ENCODE peak calls at places on chromosome 19, in five cellular contexts. X is Kasumi-1, G is sigmoid colon, U is mesothelial cell of epicardium, T is kidney tubule cell. J is an unnamed sample.
A peak's percentile ranks its signal among the peaks of the same experiment; 100 is the strongest.

GRCh38 chr19:13014101-13014920 is 19.0 kb downstream of the NFIX start:
- DNase-seq in X (peak; percentile 73), G (no peak), U (no peak), T (no peak), J (no peak)

GRCh38 chr19:12065100-12065538 is 588 bp downstream of the ZNF844 start:
- DNase-seq in X (no peak), G (peak; percentile 70), U (peak; percentile 43), T (peak; percentile 40), J (no peak)

GRCh38 chr19:18049390-18049789 is 37.3 kb downstream of the IL12RB1 start:
- DNase-seq in X (no peak), G (peak; percentile 92), U (no peak), T (peak; percentile 17), J (no peak)

GRCh38 chr19:34075661-34076091 is 96.6 kb upstream of the LSM14A start:
- DNase-seq in X (no peak), G (no peak), U (no peak), T (peak; percentile 7), J (no peak)

GRCh38 chr19:15702590-15702930 is 25.3 kb upstream of the OR10H2 start:
- DNase-seq in X (peak; percentile 92), G (peak; percentile 93), U (no peak), T (peak; percentile 61), J (no peak)

GRCh38 chr19:55300821-55301458 is 17.1 kb downstream of the BRSK1 start:
- DNase-seq in X (no peak), G (no peak), U (no peak), T (no peak), J (no peak)

GRCh38 chr19:38844093-38844686 is 5.6 kb downstream of the HNRNPL start:
- DNase-seq in X (no peak), G (no peak), U (no peak), T (no peak), J (no peak)

GRCh38 chr19:17339088-17339741 is 1.9 kb downstream of the GTPBP3 start:
- DNase-seq in X (no peak), G (no peak), U (no peak), T (no peak), J (no peak)

GRCh38 chr19:45613926-45614725 is 12.1 kb upstream of the GPR4 start:
- DNase-seq in X (peak; percentile 71), G (no peak), U (no peak), T (peak; percentile 93), J (peak; percentile 18)

GRCh38 chr19:4524808-4525562 is 6.7 kb upstream of the PLIN4 start:
- DNase-seq in X (peak; percentile 52), G (no peak), U (peak; percentile 71), T (peak; percentile 49), J (peak; percentile 40)

GRCh38 chr19:29233591-29233990 is 20.6 kb upstream of the UQCRFS1 start:
- DNase-seq in X (no peak), G (no peak), U (no peak), T (no peak), J (no peak)

GRCh38 chr19:5166262-5166661 is 174.3 kb downstream of the PTPRS start:
- DNase-seq in X (no peak), G (no peak), U (no peak), T (peak; percentile 83), J (no peak)

GRCh38 chr19:48874309-48875135 is 2.3 kb downstream of the PPP1R15A start:
- DNase-seq in X (peak; percentile 21), G (no peak), U (no peak), T (peak; percentile 85), J (no peak)

GRCh38 chr19:47099576-47100050 is 14.0 kb downstream of the ZC3H4 start:
- DNase-seq in X (no peak), G (no peak), U (no peak), T (no peak), J (no peak)

GRCh38 chr19:8307400-8307964 is 676 bp downstream of the CD320 start:
- DNase-seq in X (no peak), G (peak; percentile 63), U (peak; percentile 41), T (peak; percentile 23), J (no peak)

GRCh38 chr19:58558623-58559274 is 338 bp upstream of the UBE2M start:
- DNase-seq in X (no peak), G (peak; percentile 100), U (peak; percentile 100), T (peak; percentile 99), J (peak; percentile 99)

GRCh38 chr19:33416307-33417215 is 43.1 kb downstream of the CEBPG start:
- DNase-seq in X (peak; percentile 86), G (peak; percentile 77), U (peak; percentile 84), T (peak; percentile 66), J (peak; percentile 37)

GRCh38 chr19:2419754-2420153 is 7.6 kb downstream of the TIMM13 start:
- DNase-seq in X (no peak), G (no peak), U (no peak), T (no peak), J (no peak)

GRCh38 chr19:46955114-46955812 is 64.4 kb upstream of the NPAS1 start:
- DNase-seq in X (peak; percentile 72), G (no peak), U (no peak), T (peak; percentile 37), J (no peak)

GRCh38 chr19:38210458-38210987 is 13.5 kb downstream of the DPF1 start:
- DNase-seq in X (no peak), G (peak; percentile 77), U (peak; percentile 73), T (no peak), J (no peak)

GRCh38 chr19:21586341-21587116 is 81.1 kb downstream of the ZNF429 start:
- DNase-seq in X (no peak), G (no peak), U (peak; percentile 43), T (peak; percentile 27), J (no peak)

GRCh38 chr19:54287456-54287855 is 6.5 kb upstream of the LILRB2 start:
- DNase-seq in X (no peak), G (no peak), U (no peak), T (peak; percentile 35), J (no peak)

GRCh38 chr19:5697022-5697889 is 7.2 kb downstream of the RPL36 start:
- DNase-seq in X (no peak), G (peak; percentile 66), U (no peak), T (no peak), J (no peak)

GRCh38 chr19:2751438-2751830 is 11.6 kb upstream of the SLC39A3 start:
- DNase-seq in X (no peak), G (no peak), U (no peak), T (no peak), J (no peak)

GRCh38 chr19:5605362-5605761 is 17.2 kb downstream of the SAFB2 start:
- DNase-seq in X (no peak), G (no peak), U (no peak), T (no peak), J (no peak)

GRCh38 chr19:9885077-9885552 is 50.0 kb downstream of the PIN1 start:
- DNase-seq in X (no peak), G (no peak), U (no peak), T (no peak), J (no peak)

GRCh38 chr19:38718747-38719543 is 25.3 kb downstream of the CAPN12 start:
- DNase-seq in X (no peak), G (peak; percentile 85), U (no peak), T (peak; percentile 74), J (no peak)

GRCh38 chr19:23823952-23824389 is 65.3 kb upstream of the ZNF681 start:
- DNase-seq in X (peak; percentile 90), G (no peak), U (no peak), T (peak; percentile 62), J (peak; percentile 51)